ENCODE peak calls at places on chromosomes 7 and 10, in six cellular contexts. C, T, S, G, O and D are unnamed samples.

GRCh38 chr7:129939881-129940280 is 12.9 kb downstream of the UBE2H start:
- DNase-seq in C (no peak), T (no peak), S (no peak), G (no peak), O (no peak), D (no peak)

GRCh38 chr10:106308284-106308683 is 856.2 kb downstream of the SORCS1 start:
- DNase-seq in C (no peak), T (no peak), S (no peak), G (no peak), O (no peak), D (no peak)

GRCh38 chr7:50206521-50207250 is 97.8 kb upstream of the IKZF1 start:
- DNase-seq in C (no peak), T (no peak), S (no peak), G (no peak), O (no peak), D (peak)

GRCh38 chr7:134316539-134317344 is at the start of gene SLC35B4:
- DNase-seq in C (peak), T (peak), S (peak), G (peak), O (peak), D (peak)

GRCh38 chr7:109984726-109985125 is 1106.2 kb upstream of the LRRN3 start:
- DNase-seq in C (no peak), T (no peak), S (no peak), G (no peak), O (no peak), D (no peak)

GRCh38 chr10:104323721-104324686 is 14.3 kb downstream of the ITPRIP start:
- DNase-seq in C (no peak), T (no peak), S (no peak), G (peak), O (no peak), D (peak)

GRCh38 chr10:114336823-114337509 is 67.3 kb downstream of the AFAP1L2 start:
- DNase-seq in C (no peak), T (no peak), S (no peak), G (no peak), O (no peak), D (no peak)

GRCh38 chr7:128389815-128390329 is 19.9 kb downstream of the IMPDH1 start:
- DNase-seq in C (no peak), T (no peak), S (no peak), G (no peak), O (no peak), D (no peak)

GRCh38 chr7:70640266-70640833 is 491.6 kb upstream of the GALNT17 start:
- DNase-seq in C (peak), T (peak), S (no peak), G (no peak), O (no peak), D (no peak)

GRCh38 chr10:75234017-75234682 is 1.6 kb downstream of the COMTD1 start:
- DNase-seq in C (peak), T (peak), S (peak), G (peak), O (peak), D (peak)

GRCh38 chr10:34581871-34582532 is 233.1 kb downstream of the PARD3 start:
- DNase-seq in C (peak), T (peak), S (no peak), G (no peak), O (no peak), D (no peak)

GRCh38 chr10:33274096-33274785 is 60.2 kb downstream of the NRP1 start:
- DNase-seq in C (peak), T (no peak), S (no peak), G (no peak), O (no peak), D (no peak)

GRCh38 chr10:11145498-11145855 is 127.8 kb downstream of the CELF2 start:
- DNase-seq in C (no peak), T (peak), S (no peak), G (no peak), O (no peak), D (peak)

GRCh38 chr10:22103701-22104100 is 100.2 kb upstream of the DNAJC1 start:
- DNase-seq in C (no peak), T (peak), S (no peak), G (no peak), O (no peak), D (no peak)

GRCh38 chr10:17984056-17984455 is 32.3 kb downstream of the SLC39A12 start:
- DNase-seq in C (peak), T (peak), S (no peak), G (no peak), O (no peak), D (no peak)

GRCh38 chr10:45418859-45419672 is 45.0 kb downstream of the ALOX5 start:
- DNase-seq in C (peak), T (peak), S (no peak), G (no peak), O (no peak), D (no peak)

GRCh38 chr10:125157473-125157865 is 2.9 kb downstream of the CTBP2 start:
- DNase-seq in C (peak), T (no peak), S (no peak), G (no peak), O (no peak), D (no peak)

GRCh38 chr10:60446855-60447254 is 57.2 kb upstream of the ANK3 start:
- DNase-seq in C (no peak), T (no peak), S (no peak), G (no peak), O (no peak), D (no peak)

GRCh38 chr10:88482220-88482619 is 100.9 kb downstream of the RNLS start:
- DNase-seq in C (no peak), T (no peak), S (no peak), G (no peak), O (no peak), D (no peak)

GRCh38 chr7:102101111-102101551 is 185.5 kb upstream of the SH2B2 start:
- DNase-seq in C (no peak), T (no peak), S (no peak), G (peak), O (no peak), D (no peak)

GRCh38 chr7:116955801-116956514 is 2.7 kb downstream of the ST7 start:
- DNase-seq in C (peak), T (peak), S (no peak), G (no peak), O (no peak), D (no peak)

GRCh38 chr10:61812052-61812721 is 89.3 kb upstream of the ARID5B start:
- DNase-seq in C (no peak), T (no peak), S (no peak), G (no peak), O (no peak), D (no peak)

GRCh38 chr7:24877790-24878311 is 102.1 kb downstream of the OSBPL3 start:
- DNase-seq in C (peak), T (peak), S (no peak), G (no peak), O (no peak), D (no peak)

GRCh38 chr10:43254199-43254730 is 12.6 kb downstream of the RASGEF1A start:
- DNase-seq in C (no peak), T (no peak), S (no peak), G (no peak), O (peak), D (no peak)

GRCh38 chr10:30782543-30783461 is 153.2 kb upstream of the LYZL2 start:
- DNase-seq in C (peak), T (peak), S (no peak), G (no peak), O (no peak), D (no peak)

GRCh38 chr10:30092151-30092790 is 32.9 kb upstream of the JCAD start:
- DNase-seq in C (peak), T (no peak), S (no peak), G (no peak), O (no peak), D (no peak)

GRCh38 chr7:376306-376969 is 86.5 kb downstream of the FOXL3 start:
- DNase-seq in C (no peak), T (no peak), S (no peak), G (peak), O (no peak), D (peak)

GRCh38 chr7:108875139-108875538 is 305.5 kb downstream of the DNAJB9 start:
- DNase-seq in C (peak), T (peak), S (peak), G (no peak), O (no peak), D (no peak)

GRCh38 chr10:132973903-132974241 is 31.5 kb upstream of the CFAP46 start:
- DNase-seq in C (no peak), T (no peak), S (no peak), G (no peak), O (no peak), D (peak)

GRCh38 chr7:88091988-88092675 is 127.7 kb downstream of the SRI start:
- DNase-seq in C (no peak), T (no peak), S (no peak), G (no peak), O (no peak), D (no peak)

GRCh38 chr10:46226232-46226631 is 60.6 kb upstream of the ANTXRL start:
- DNase-seq in C (no peak), T (no peak), S (no peak), G (peak), O (no peak), D (peak)

GRCh38 chr10:129768437-129769355 is 195.4 kb downstream of the EBF3 start:
- DNase-seq in C (no peak), T (no peak), S (no peak), G (peak), O (no peak), D (no peak)

GRCh38 chr7:152619027-152619739 is 56.8 kb downstream of the XRCC2 start:
- DNase-seq in C (no peak), T (no peak), S (no peak), G (no peak), O (no peak), D (no peak)

GRCh38 chr10:7891634-7892033 is 73.3 kb downstream of the TAF3 start:
- DNase-seq in C (peak), T (peak), S (no peak), G (no peak), O (no peak), D (no peak)

GRCh38 chr7:91066627-91067026 is 197.6 kb upstream of the FZD1 start:
- DNase-seq in C (no peak), T (no peak), S (no peak), G (no peak), O (no peak), D (no peak)

GRCh38 chr10:110474017-110474416 is 23.7 kb upstream of the DUSP5 start:
- DNase-seq in C (no peak), T (no peak), S (no peak), G (peak), O (no peak), D (no peak)

DNA sequence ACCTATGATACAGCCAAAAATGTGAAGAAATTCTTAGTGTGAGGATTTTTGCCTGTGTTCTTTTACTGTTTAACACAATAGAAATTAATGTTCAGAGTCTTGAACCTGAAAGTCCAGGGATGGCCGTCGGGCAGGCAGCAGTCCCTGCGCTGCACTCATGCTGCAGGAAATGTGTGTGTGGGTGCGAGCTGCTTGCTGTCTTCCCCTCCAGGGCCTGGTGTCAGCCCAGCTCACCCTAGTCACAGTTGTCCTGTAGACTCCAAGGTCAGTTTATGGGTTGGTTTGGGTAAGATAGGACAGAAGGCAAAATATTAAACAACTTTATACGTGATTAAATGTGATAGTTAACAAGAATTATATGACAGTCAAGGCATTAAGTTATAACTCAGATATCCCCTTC is 78.7 kb downstream of the DYNC2I1 start:
- DNase-seq in C (no peak), T (no peak), S (no peak), G (no peak), O (no peak), D (no peak)
- TF ChIP-seq CTCF in C (no peak), T (no peak), S (no peak), G (no peak), O (no peak), D (no peak)

GRCh38 chr7:136685506-136685905 is 182.9 kb upstream of the CHRM2 start:
- DNase-seq in C (no peak), T (no peak), S (no peak), G (no peak), O (no peak), D (no peak)

GRCh38 chr7:136693166-136694119 is 175.0 kb upstream of the CHRM2 start:
- DNase-seq in C (no peak), T (no peak), S (no peak), G (no peak), O (no peak), D (no peak)

GRCh38 chr7:136692221-136692620 is 176.2 kb upstream of the CHRM2 start:
- DNase-seq in C (no peak), T (no peak), S (no peak), G (no peak), O (no peak), D (no peak)

GRCh38 chr7:136688601-136689000 is 179.9 kb upstream of the CHRM2 start:
- DNase-seq in C (no peak), T (no peak), S (no peak), G (no peak), O (no peak), D (no peak)

DNA sequence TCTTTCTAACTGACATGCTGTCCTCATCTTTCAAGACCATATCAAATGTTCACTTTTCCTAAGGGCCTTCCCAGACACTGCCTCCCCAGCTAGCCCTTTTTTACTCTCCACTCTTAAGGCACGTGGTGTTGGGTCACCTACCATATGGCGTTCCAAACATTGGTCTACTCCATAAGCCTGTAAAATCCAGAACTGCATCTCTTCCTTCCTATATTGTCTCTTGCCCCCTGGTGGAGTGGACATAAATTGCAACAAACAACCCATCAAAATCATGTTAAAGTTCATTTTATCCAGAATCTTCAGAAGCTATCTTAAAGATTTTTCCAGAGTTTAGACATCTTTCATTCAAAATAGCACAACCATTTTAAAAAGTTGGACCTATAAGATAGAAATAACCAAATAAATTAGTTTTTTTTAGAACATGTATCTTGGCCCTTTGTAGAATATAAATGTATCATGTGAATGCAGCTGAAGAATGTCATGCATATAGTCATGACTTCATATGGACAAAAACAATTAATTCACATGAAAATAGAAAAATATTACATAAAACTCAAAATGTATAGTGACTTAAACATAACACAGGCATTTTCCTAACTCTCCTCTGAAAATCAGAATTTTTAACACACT is 180.6 kb upstream of the CHRM2 start:
- DNase-seq in C (peak), T (peak), S (peak), G (no peak), O (peak), D (no peak)
- TF ChIP-seq CTCF in C (peak), T (peak), S (peak), G (no peak), O (no peak), D (peak)

GRCh38 chr10:19688344-19688743 is 127.9 kb upstream of the PLXDC2 start:
- DNase-seq in C (no peak), T (no peak), S (no peak), G (no peak), O (no peak), D (no peak)

GRCh38 chr10:19689231-19689630 is 127.0 kb upstream of the PLXDC2 start:
- DNase-seq in C (no peak), T (no peak), S (no peak), G (no peak), O (no peak), D (no peak)

GRCh38 chr10:19683326-19683725 is 132.9 kb upstream of the PLXDC2 start:
- DNase-seq in C (peak), T (no peak), S (no peak), G (no peak), O (no peak), D (no peak)

GRCh38 chr10:19683965-19684364 is 132.3 kb upstream of the PLXDC2 start:
- DNase-seq in C (peak), T (peak), S (no peak), G (no peak), O (no peak), D (no peak)
- TF ChIP-seq CTCF in C (peak), T (no peak), S (no peak), G (no peak), O (no peak), D (no peak)

GRCh38 chr10:27747096-27747451 is 1.5 kb upstream of the MKX start:
- DNase-seq in C (no peak), T (no peak), S (no peak), G (no peak), O (no peak), D (no peak)
- TF ChIP-seq CTCF in C (no peak), T (no peak), S (no peak), G (no peak), O (no peak), D (no peak)

DNA sequence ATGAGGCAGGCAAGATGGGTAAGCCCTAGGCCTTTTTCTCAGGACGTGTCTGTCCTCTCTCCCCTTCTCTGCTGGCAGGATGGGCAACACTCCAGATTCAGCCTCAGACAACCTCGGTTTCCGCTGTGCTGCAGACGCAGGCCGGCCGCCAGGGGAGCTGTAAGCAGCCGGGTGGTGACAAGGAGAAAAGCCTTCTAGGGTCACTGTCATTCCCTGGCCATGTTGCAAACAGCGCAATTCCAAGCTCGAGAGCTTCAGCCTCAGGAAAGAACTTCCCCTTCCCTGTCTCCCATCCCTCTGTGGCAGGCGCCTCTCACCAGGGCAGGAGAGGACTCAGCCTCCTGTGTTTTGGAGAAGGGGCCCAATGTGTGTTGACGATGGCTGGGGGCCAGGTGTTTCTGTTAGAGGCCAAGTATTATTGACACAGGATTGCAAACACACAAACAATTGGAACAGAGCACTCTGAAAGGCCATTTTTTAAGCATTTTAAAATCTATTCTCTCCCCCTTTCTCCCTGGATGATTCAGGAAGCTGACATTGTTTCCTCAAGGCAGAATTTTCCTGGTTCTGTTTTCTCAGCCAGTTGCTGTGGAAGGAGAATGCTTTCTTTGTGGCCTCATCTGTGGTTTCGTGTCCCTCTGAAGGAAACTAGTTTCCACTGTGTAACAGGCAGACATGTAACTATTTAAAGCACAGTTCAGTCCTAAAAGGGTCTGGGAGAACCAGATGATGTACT is 13.1 kb downstream of the PHKG1 start:
- DNase-seq in C (peak), T (peak), S (peak), G (peak), O (no peak), D (no peak)
- TF ChIP-seq CTCF in C (peak), T (peak), S (peak), G (peak), O (no peak), D (no peak)

DNA sequence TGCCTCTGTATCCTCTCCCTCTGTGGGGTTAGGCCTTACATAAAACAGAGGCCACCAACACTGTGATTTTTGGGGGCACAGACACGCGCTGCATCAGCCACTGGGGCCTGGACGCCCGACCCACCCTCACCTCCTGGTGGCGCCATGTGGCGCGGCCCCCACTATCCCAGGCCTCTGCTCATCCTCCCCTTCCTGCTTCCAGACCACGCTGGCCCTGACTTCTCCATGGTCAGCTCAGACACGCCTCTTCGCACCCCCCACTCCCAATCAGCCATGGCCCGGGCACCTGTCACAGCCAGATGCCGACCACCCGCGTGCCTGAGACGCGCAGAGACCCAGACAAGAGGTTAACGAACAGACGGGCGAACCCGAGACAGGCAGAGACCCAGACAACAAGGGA is 263.9 kb downstream of the ELFN1 start:
- DNase-seq in C (no peak), T (no peak), S (no peak), G (no peak), O (no peak), D (no peak)
- TF ChIP-seq CTCF in C (no peak), T (no peak), S (no peak), G (no peak), O (no peak), D (no peak)